ENCODE peak calls at places on chromosomes 5 and 9, in six cellular contexts. G is pancreas, F is Peyer's patch, I is adrenal gland, P is neural progenitor cell, J is AG04450. K is an unnamed sample. For H3K9me3, the result is how much of the 10 kb centered on the place peaks cover.

GRCh38 chr5:112646139-112646941 is 91.3 kb upstream of the APC start:
- DNase-seq in G (no peak), F (no peak), I (no peak), P (no peak), J (no peak), K (no peak)

GRCh38 chr5:151924564-151925395 is at the start of gene GLRA1:
- DNase-seq in G (peak), F (peak), I (peak), P (peak), J (peak), K (peak)

GRCh38 chr5:97026721-97027120 is 90.8 kb downstream of the LNPEP start:
- DNase-seq in G (no peak), F (no peak), I (no peak), P (no peak), J (no peak), K (no peak)

GRCh38 chr5:135064235-135064570 is 30.2 kb upstream of the PITX1 start:
- DNase-seq in G (no peak), F (no peak), I (no peak), P (no peak), J (no peak), K (no peak)

GRCh38 chr5:58629190-58630159 is 46.6 kb downstream of the RAB3C start:
- DNase-seq in G (peak), F (peak), I (no peak), P (peak), J (no peak), K (no peak)

GRCh38 chr5:153372433-153373167 is 117.9 kb upstream of the GRIA1 start:
- DNase-seq in G (no peak), F (no peak), I (no peak), P (no peak), J (no peak), K (no peak)

GRCh38 chr5:61280205-61280604 is 51.9 kb upstream of the ZSWIM6 start:
- DNase-seq in G (no peak), F (peak), I (no peak), P (no peak), J (peak), K (no peak)

GRCh38 chr5:127089206-127089605 is 15.9 kb upstream of the C5orf63 start:
- DNase-seq in G (no peak), F (no peak), I (no peak), P (no peak), J (no peak), K (no peak)

GRCh38 chr5:38509185-38509584 is 47.3 kb downstream of the LIFR start:
- DNase-seq in G (no peak), F (no peak), I (no peak), P (no peak), J (peak), K (no peak)

DNA sequence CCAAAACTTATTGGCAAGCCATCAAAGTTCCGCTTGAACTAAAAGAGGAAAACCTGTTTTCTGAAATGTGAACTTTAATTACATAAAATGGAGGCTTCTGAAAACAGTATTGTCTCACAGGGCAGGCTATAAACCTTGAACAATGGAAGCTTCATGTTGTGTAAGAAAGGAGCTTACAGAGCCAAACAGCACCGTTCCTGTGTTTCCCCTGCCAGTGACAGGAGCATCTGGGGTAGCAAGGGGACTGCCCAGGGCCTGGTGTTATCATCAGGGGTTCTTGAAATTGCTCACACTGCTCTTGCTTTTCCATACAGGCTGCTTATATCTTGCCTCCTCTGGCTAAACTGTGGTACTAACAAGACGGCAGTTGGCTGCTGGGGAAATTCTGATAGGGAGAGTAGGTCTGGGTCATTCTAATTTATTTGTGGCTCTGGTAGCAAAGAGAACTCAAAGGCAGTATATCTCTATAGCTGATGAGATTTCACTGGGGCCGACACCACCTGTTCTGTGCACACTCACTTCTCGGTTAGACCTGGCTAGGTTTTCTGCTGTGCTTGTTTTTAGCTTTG is 40.4 kb downstream of the BASP1 start:
- DNase-seq in G (no peak), F (no peak), I (no peak), P (peak), J (no peak), K (no peak)
- H3K9me3 ChIP-seq in G (under half), F (under half), I (under half), P (under half), J (under half), K (under half)

DNA sequence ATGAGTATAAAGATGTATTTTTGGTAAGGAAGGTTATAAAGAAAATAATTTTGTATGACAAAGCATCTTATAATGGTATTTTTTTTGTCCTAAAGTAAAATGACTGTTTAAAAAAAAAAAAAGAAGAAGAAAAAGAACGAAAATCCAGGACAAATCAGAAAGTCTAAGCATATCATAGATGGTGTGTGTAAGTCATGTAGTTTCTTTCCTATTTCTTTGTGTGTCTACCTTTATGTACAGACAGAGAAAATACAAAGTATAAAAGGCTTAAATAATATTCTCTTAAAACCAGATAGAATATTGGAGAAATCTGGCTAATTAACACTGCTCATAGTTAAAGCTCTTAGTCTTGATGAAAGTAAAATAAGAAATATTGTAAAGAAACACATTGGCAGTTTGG is 7.7 kb downstream of the RIGI start:
- DNase-seq in G (no peak), F (no peak), I (no peak), P (no peak), J (no peak), K (no peak)
- H3K9me3 ChIP-seq in G (under half), F (under half), I (under half), P (under half), J (under half), K (under half)

DNA sequence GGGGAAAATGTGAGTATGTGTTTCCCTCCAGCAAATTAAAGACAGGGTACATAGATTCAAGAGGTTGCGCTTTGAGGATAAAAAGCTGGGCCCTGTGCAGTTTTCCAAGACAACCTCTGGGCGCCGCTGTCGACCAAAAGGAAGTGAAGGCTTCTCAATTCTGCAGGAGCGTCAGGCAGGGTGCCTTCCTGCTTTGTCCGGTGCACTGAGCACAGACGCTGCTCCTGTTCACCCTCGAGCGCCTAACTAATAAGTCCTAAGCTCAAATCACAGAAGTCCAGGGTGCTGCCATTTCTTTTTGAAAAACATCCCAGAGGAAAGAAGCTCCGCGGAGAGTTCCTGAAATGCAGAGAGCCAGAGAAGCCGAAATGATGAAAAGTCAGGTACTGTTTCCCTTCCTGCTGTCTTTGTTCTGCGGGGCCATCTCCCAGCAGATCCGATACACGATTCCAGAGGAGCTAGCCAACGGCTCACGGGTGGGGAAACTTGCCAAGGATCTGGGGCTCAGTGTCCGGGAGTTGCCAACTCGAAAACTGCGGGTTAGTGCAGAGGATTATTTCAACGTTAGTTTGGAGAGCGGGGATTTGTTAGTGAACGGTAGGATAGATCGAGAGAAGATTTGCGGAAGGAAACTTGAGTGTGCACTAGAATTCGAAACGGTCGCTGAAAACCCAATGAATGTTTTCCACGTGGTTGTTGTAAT is at the start of gene PCDHGB1:
- DNase-seq in G (no peak), F (no peak), I (no peak), P (peak), J (no peak), K (no peak)
- H3K9me3 ChIP-seq in G (under half), F (under half), I (under half), P (under half), J (under half), K (under half)

GRCh38 chr5:65978251-65978650 is 51.9 kb downstream of the ERBIN start:
- DNase-seq in G (no peak), F (no peak), I (no peak), P (no peak), J (no peak), K (no peak)
- H3K9me3 ChIP-seq in G (under half), F (under half), I (under half), P (under half), J (under half), K (under half)

GRCh38 chr9:81420024-81420423 is 269.3 kb downstream of the TLE1 start:
- DNase-seq in G (no peak), F (no peak), I (no peak), P (no peak), J (no peak), K (no peak)

GRCh38 chr9:81427870-81428269 is 261.5 kb downstream of the TLE1 start:
- DNase-seq in G (no peak), F (no peak), I (no peak), P (no peak), J (no peak), K (no peak)

GRCh38 chr9:81417885-81418284 is 271.5 kb downstream of the TLE1 start:
- DNase-seq in G (no peak), F (no peak), I (no peak), P (no peak), J (no peak), K (no peak)

GRCh38 chr9:81424431-81424830 is 264.9 kb downstream of the TLE1 start:
- DNase-seq in G (no peak), F (no peak), I (no peak), P (no peak), J (no peak), K (no peak)

DNA sequence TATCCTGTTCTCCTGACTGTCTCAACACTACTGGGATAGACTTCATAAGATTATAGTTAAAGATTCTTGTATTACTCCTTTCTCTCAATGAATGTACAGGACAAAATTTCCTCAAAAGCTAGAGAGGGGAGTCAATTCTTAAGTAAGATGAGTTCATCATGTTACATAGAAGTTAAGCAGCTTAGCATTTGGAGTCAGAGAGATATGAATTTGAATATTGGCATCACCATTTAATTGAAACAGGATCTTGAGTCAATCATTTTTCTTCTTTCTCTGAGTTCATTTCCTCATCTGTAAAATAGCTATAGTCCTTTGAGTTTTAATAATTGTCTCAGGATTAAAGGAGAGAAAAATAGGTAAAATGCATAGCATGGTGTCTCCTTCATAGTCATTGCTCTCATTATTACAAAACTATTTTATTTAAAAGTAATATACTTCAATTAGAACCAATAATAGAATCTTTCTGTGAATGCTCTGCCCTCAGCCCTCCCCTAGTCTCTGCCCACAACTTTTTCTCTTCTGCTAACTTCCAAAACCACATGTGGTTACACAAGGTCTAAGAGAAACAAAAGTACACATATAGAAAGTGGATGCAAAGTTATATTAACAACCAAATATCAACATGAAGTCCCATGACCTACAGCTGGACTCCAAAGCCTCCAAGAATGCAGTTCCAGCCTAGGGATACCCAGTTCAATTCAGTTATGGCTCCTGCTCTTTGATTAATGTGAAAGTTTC is 265.6 kb downstream of the TLE1 start:
- DNase-seq in G (no peak), F (no peak), I (no peak), P (no peak), J (no peak), K (no peak)
- H3K9me3 ChIP-seq in G (under half), F (under half), I (under half), P (under half), J (under half), K (under half)

GRCh38 chr5:1429066-1429465 is 16.2 kb downstream of the SLC6A3 start:
- DNase-seq in G (no peak), F (peak), I (no peak), P (no peak), J (no peak), K (no peak)
- H3K9me3 ChIP-seq in G (under half), F (under half), I (under half), P (under half), J (half or more), K (under half)

GRCh38 chr5:45741110-45741509 is 44.9 kb upstream of the HCN1 start:
- DNase-seq in G (no peak), F (no peak), I (no peak), P (peak), J (no peak), K (no peak)
- H3K9me3 ChIP-seq in G (under half), F (under half), I (under half), P (under half), J (under half), K (under half)

DNA sequence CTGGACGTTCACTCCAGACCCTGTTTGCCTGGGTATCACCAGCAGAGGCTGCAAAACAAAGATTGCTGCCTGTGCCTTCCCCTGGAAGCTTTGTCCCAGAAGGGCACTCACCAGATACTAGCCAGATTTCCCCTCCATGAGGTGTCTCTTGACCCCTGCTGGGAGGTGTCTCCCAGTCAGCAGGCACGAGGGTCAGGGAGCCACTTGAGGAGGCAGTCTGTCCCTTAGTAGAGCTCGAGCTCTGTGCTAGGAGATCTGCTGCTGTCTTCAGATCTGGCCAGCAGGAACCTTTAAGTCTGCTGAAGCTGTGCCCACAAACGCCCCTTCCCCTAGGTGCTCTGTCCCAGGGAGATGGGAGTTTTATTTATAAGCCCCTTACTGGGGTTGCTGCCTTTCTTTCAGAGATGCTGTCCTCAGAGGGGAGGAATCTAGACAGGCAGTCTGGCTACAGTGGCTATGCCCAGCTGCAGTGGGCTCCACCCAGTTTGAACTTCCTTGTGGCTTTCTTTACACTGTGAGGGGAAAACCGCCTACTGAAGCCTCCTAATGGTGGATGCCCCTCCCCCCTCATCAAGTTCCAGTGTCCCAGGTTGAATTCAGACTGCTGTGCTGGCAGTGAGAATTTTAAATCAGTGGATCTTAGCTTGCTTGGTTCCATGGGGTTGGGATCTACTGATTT is 253.9 kb downstream of the SPATA31D1 start:
- DNase-seq in G (no peak), F (no peak), I (no peak), P (no peak), J (no peak), K (no peak)
- H3K9me3 ChIP-seq in G (under half), F (under half), I (under half), P (under half), J (under half), K (under half)

DNA sequence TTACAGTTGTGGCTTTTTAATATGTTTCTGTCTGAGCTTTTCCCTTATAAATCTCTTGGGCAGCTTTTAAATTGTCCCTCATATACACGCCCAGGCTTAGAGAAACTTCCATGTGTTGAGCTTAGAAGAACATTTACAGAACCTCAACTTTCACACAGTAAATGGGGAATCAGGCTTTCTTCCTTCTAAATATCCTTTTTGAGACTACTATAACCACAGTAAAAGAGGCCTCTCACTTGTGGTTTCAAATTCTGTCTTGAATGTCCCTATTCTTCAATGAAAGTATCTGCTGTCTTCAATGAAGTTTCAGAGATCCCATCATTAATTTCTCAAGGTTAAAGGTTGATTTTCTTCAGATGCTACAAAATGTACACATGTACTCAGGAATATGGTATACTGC is 588.6 kb upstream of the DMAC1 start:
- DNase-seq in G (no peak), F (no peak), I (no peak), P (no peak), J (no peak), K (no peak)
- H3K9me3 ChIP-seq in G (under half), F (under half), I (under half), P (under half), J (under half), K (under half)

GRCh38 chr5:150234606-150235547 is 45.0 kb downstream of the SLC6A7 start:
- DNase-seq in G (no peak), F (no peak), I (no peak), P (no peak), J (no peak), K (no peak)

GRCh38 chr5:150238646-150239045 is 48.8 kb downstream of the SLC6A7 start:
- DNase-seq in G (no peak), F (no peak), I (no peak), P (no peak), J (no peak), K (no peak)

GRCh38 chr5:150236313-150236712 is 46.5 kb downstream of the SLC6A7 start:
- DNase-seq in G (no peak), F (no peak), I (no peak), P (no peak), J (no peak), K (no peak)

GRCh38 chr5:150236981-150237754 is 47.3 kb downstream of the SLC6A7 start:
- DNase-seq in G (no peak), F (no peak), I (no peak), P (no peak), J (no peak), K (no peak)

GRCh38 chr5:150235548-150235895 is 45.7 kb downstream of the SLC6A7 start:
- DNase-seq in G (no peak), F (no peak), I (no peak), P (no peak), J (no peak), K (no peak)
- H3K9me3 ChIP-seq in G (under half), F (under half), I (under half), P (under half), J (under half), K (under half)